ENCODE peak calls at places on chromosome 22, in nine cellular contexts. I is gastrocnemius medialis, T is endodermal cell, F is AG09309, J is IMR-90, H is cardiac muscle cell, Z is AG10803, V is NB4, C is colonic mucosa. Q is an unnamed sample.

GRCh38 chr22:26134654-26135330 is 34.5 kb upstream of the SEZ6L start:
- DNase-seq in I (no peak), T (peak), F (no peak), J (no peak), H (no peak), Z (no peak), V (peak), C (no peak), Q (no peak)

GRCh38 chr22:23401111-23401909 is 178.8 kb downstream of the IGLL1 start:
- DNase-seq in I (no peak), T (no peak), F (peak), J (peak), H (no peak), Z (peak), V (no peak), C (no peak), Q (no peak)

GRCh38 chr22:46267431-46268279 is at the start of gene TTC38:
- DNase-seq in I (peak), T (peak), F (peak), J (peak), H (peak), Z (peak), V (peak), C (peak), Q (no peak)

GRCh38 chr22:48712558-48712957 is 1115.1 kb downstream of the BRD1 start:
- DNase-seq in I (no peak), T (peak), F (no peak), J (no peak), H (no peak), Z (no peak), V (no peak), C (no peak), Q (no peak)

GRCh38 chr22:19718255-19719054 is 4.2 kb downstream of the SEPTIN5 start:
- DNase-seq in I (no peak), T (no peak), F (no peak), J (no peak), H (no peak), Z (no peak), V (peak), C (no peak), Q (no peak)

GRCh38 chr22:26004477-26004876 is 164.8 kb upstream of the SEZ6L start:
- DNase-seq in I (no peak), T (no peak), F (no peak), J (no peak), H (no peak), Z (no peak), V (no peak), C (no peak), Q (no peak)

GRCh38 chr22:45516923-45517675 is 14.4 kb downstream of the FBLN1 start:
- DNase-seq in I (no peak), T (peak), F (no peak), J (peak), H (peak), Z (peak), V (no peak), C (no peak), Q (no peak)

GRCh38 chr22:45007247-45007945 is 2.4 kb downstream of the PHF21B start:
- DNase-seq in I (no peak), T (peak), F (no peak), J (peak), H (peak), Z (no peak), V (peak), C (no peak), Q (no peak)

GRCh38 chr22:45094081-45094720 is 69.5 kb upstream of the NUP50 start:
- DNase-seq in I (no peak), T (no peak), F (no peak), J (no peak), H (no peak), Z (no peak), V (no peak), C (no peak), Q (no peak)

GRCh38 chr22:36056980-36057379 is 28.4 kb upstream of the RBFOX2 start:
- DNase-seq in I (no peak), T (no peak), F (no peak), J (peak), H (no peak), Z (peak), V (no peak), C (no peak), Q (no peak)

GRCh38 chr22:47067331-47067890 is 305.0 kb downstream of the TBC1D22A start:
- DNase-seq in I (no peak), T (peak), F (no peak), J (no peak), H (no peak), Z (no peak), V (no peak), C (no peak), Q (no peak)

GRCh38 chr22:45009881-45010531 is at the start of gene PHF21B:
- DNase-seq in I (no peak), T (peak), F (no peak), J (peak), H (peak), Z (peak), V (no peak), C (peak), Q (no peak)

GRCh38 chr22:17767236-17768065 is 6.8 kb downstream of the BID start:
- DNase-seq in I (no peak), T (no peak), F (no peak), J (no peak), H (no peak), Z (no peak), V (no peak), C (no peak), Q (peak)

GRCh38 chr22:35154937-35155387 is 89.0 kb downstream of the ISX start:
- DNase-seq in I (no peak), T (peak), F (peak), J (peak), H (peak), Z (peak), V (peak), C (peak), Q (peak)

GRCh38 chr22:35039625-35040024 is 26.3 kb upstream of the ISX start:
- DNase-seq in I (no peak), T (peak), F (no peak), J (no peak), H (peak), Z (peak), V (no peak), C (no peak), Q (no peak)

GRCh38 chr22:50621948-50622722 is 5.8 kb downstream of the ARSA start:
- DNase-seq in I (no peak), T (peak), F (no peak), J (no peak), H (no peak), Z (no peak), V (peak), C (peak), Q (no peak)

GRCh38 chr22:46051646-46052045 is 74.7 kb upstream of the WNT7B start:
- DNase-seq in I (no peak), T (peak), F (no peak), J (no peak), H (no peak), Z (no peak), V (no peak), C (no peak), Q (no peak)

GRCh38 chr22:49295851-49296560 is 531.7 kb downstream of the BRD1 start:
- DNase-seq in I (no peak), T (peak), F (no peak), J (no peak), H (no peak), Z (no peak), V (no peak), C (no peak), Q (no peak)

GRCh38 chr22:17477401-17477833 is 85.9 kb upstream of the SLC25A18 start:
- DNase-seq in I (peak), T (peak), F (no peak), J (no peak), H (peak), Z (no peak), V (peak), C (no peak), Q (no peak)

GRCh38 chr22:29039148-29039547 is 22.5 kb downstream of the C22orf31 start:
- DNase-seq in I (no peak), T (no peak), F (no peak), J (no peak), H (no peak), Z (no peak), V (no peak), C (no peak), Q (no peak)

GRCh38 chr22:29041408-29041807 is 20.2 kb downstream of the C22orf31 start:
- DNase-seq in I (no peak), T (no peak), F (no peak), J (peak), H (no peak), Z (peak), V (no peak), C (no peak), Q (no peak)

GRCh38 chr22:29037340-29037932 is 24.2 kb downstream of the C22orf31 start:
- DNase-seq in I (no peak), T (no peak), F (no peak), J (no peak), H (no peak), Z (no peak), V (no peak), C (no peak), Q (no peak)

GRCh38 chr22:29043906-29044575 is 17.6 kb downstream of the C22orf31 start:
- DNase-seq in I (no peak), T (no peak), F (no peak), J (peak), H (no peak), Z (peak), V (no peak), C (no peak), Q (no peak)

DNA sequence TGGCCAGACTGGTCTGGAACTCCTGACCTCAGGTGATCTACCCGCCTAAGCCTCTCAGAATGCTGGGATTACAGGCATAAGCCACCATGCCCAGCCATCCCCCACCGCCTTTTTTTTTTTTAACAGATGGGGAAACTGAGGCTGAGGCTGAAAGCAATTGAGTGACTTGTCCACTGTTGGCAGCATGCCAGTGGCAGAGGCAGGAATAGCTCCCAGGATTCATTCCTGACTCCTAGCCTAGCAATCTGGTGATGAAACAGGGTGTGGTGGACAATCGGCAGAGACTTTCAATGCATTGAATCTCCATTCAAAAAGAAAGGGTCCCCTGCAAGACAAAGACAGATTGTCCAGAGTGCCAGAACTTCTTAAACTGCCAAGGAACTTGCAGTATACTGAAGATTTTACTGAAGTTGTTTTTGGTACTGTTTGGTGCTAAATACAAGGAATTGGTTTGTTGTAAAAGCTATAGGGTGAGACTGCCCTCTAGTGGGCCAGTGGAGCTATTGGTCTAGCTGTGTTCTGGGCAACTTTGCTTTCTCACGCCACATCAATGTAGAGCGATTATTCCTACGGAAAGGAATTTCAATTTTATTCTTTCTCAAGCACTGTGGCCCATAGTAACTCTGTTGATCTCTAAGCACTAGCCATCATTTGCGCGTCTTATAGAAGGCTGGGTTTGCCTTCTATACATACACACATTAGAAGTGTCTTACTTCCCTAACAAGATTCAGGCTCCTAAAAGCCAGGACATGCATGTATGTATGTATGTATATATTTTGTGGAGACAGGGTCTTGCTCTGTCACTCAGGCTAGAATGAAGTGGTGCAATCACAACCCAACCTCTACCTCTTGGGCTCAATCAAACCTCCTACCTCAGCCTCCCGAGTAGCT is 21.0 kb downstream of the C22orf31 start:
- DNase-seq in I (peak), T (peak), F (peak), J (peak), H (peak), Z (peak), V (peak), C (peak), Q (peak)
- TF ChIP-seq CTCF in I (peak), T (peak), F (peak), J (peak), H (peak), Z (peak), V (peak), C (peak), Q (peak)

GRCh38 chr22:22164541-22165272 is 79.9 kb upstream of the VPREB1 start:
- DNase-seq in I (no peak), T (no peak), F (no peak), J (no peak), H (no peak), Z (no peak), V (peak), C (no peak), Q (no peak)
- TF ChIP-seq CTCF in I (no peak), T (peak), F (no peak), J (no peak), H (no peak), Z (no peak), V (peak), C (no peak), Q (no peak)

GRCh38 chr22:39519681-39520053 is 695 bp upstream of the ATF4 start:
- DNase-seq in I (peak), T (no peak), F (no peak), J (no peak), H (peak), Z (peak), V (no peak), C (peak), Q (no peak)
- TF ChIP-seq CTCF in I (peak), T (peak), F (peak), J (peak), H (peak), Z (no peak), V (no peak), C (no peak), Q (peak)

GRCh38 chr22:31881198-31881597 is 63.1 kb upstream of the YWHAH start:
- DNase-seq in I (no peak), T (no peak), F (no peak), J (no peak), H (no peak), Z (no peak), V (no peak), C (peak), Q (no peak)
- TF ChIP-seq CTCF in I (no peak), T (no peak), F (no peak), J (no peak), H (no peak), Z (no peak), V (no peak), C (no peak), Q (no peak)

GRCh38 chr22:43885786-43886185 is 6.0 kb downstream of the PNPLA5 start:
- DNase-seq in I (no peak), T (no peak), F (no peak), J (no peak), H (no peak), Z (no peak), V (no peak), C (no peak), Q (no peak)

GRCh38 chr22:43886231-43886630 is 5.6 kb downstream of the PNPLA5 start:
- DNase-seq in I (no peak), T (no peak), F (no peak), J (no peak), H (no peak), Z (no peak), V (no peak), C (no peak), Q (no peak)

GRCh38 chr22:43884600-43885318 is 7.1 kb downstream of the PNPLA5 start:
- DNase-seq in I (peak), T (peak), F (no peak), J (peak), H (peak), Z (peak), V (peak), C (peak), Q (peak)

GRCh38 chr22:43883719-43884415 is 7.9 kb downstream of the PNPLA5 start:
- DNase-seq in I (no peak), T (peak), F (no peak), J (no peak), H (no peak), Z (no peak), V (no peak), C (no peak), Q (no peak)

DNA sequence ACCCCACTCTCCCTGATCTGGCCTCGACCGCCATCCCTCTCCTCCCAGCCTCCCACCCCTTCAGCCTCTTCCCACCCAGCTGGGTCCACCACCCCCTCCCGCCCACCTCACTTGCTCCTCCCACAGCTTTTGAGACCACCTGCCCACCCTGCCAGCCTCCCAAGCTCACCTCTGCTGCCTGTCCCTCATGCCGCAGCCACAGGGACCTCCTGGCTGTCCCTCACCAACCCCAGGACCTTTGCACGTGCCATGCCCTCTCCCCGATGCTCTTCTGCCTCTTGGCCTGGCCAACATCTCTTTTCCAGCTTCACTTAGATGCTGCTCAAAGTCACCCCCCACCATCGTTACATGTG is 6.5 kb downstream of the PNPLA5 start:
- DNase-seq in I (no peak), T (no peak), F (no peak), J (no peak), H (no peak), Z (no peak), V (no peak), C (no peak), Q (no peak)
- TF ChIP-seq CTCF in I (no peak), T (no peak), F (no peak), J (no peak), H (no peak), Z (no peak), V (no peak), C (peak), Q (no peak)

GRCh38 chr22:37229805-37230672 is 14.0 kb downstream of the RAC2 start:
- DNase-seq in I (peak), T (no peak), F (peak), J (peak), H (no peak), Z (peak), V (peak), C (peak), Q (peak)
- TF ChIP-seq CTCF in I (no peak), T (no peak), F (no peak), J (no peak), H (no peak), Z (no peak), V (no peak), C (no peak), Q (no peak)

GRCh38 chr22:30453731-30454510 is 17.9 kb downstream of the SEC14L3 start:
- DNase-seq in I (no peak), T (peak), F (no peak), J (no peak), H (peak), Z (no peak), V (peak), C (no peak), Q (no peak)
- TF ChIP-seq CTCF in I (no peak), T (peak), F (no peak), J (no peak), H (no peak), Z (no peak), V (no peak), C (no peak), Q (no peak)

Q was measured in GM12864.